ENCODE peak calls at places on chromosomes 1 and 21, in five cellular contexts. One of them, this sample, is unnamed. For H3K4me1, the result is how much of the 10 kb centered on the place peaks cover.

GRCh38 chr1:107782192-107782845 is 182.7 kb downstream of the VAV3 start:
- DNase-seq in H1: no peak
- DNase-seq in upper lobe of left lung: no peak
- DNase-seq in A549: peak
- DNase-seq in esophagus squamous epithelium: no peak
- DNase-seq in this sample: no peak

GRCh38 chr1:116982319-116983004 is 19.1 kb upstream of the CD101 start:
- DNase-seq in esophagus squamous epithelium: no peak
- DNase-seq in upper lobe of left lung: peak
- DNase-seq in H1: peak
- DNase-seq in A549: no peak
- DNase-seq in this sample: no peak

GRCh38 chr1:111739984-111740765 is 980 bp upstream of the INKA2 start:
- DNase-seq in upper lobe of left lung: peak
- DNase-seq in H1: peak
- DNase-seq in esophagus squamous epithelium: no peak
- DNase-seq in A549: peak
- DNase-seq in this sample: peak

GRCh38 chr1:30776097-30777059 is 18.8 kb upstream of the LAPTM5 start:
- DNase-seq in esophagus squamous epithelium: no peak
- DNase-seq in H1: no peak
- DNase-seq in upper lobe of left lung: no peak
- DNase-seq in A549: no peak
- DNase-seq in this sample: no peak

GRCh38 chr1:7267493-7267892 is 482.2 kb downstream of the CAMTA1 start:
- DNase-seq in A549: no peak
- DNase-seq in esophagus squamous epithelium: no peak
- DNase-seq in upper lobe of left lung: no peak
- DNase-seq in H1: peak
- DNase-seq in this sample: no peak

GRCh38 chr1:55478742-55479141 is 263.6 kb upstream of the USP24 start:
- DNase-seq in A549: peak
- DNase-seq in upper lobe of left lung: no peak
- DNase-seq in H1: no peak
- DNase-seq in esophagus squamous epithelium: no peak
- DNase-seq in this sample: no peak

GRCh38 chr21:38667466-38667865 is 138.3 kb upstream of the ETS2 start:
- DNase-seq in H1: no peak
- DNase-seq in upper lobe of left lung: no peak
- DNase-seq in A549: no peak
- DNase-seq in esophagus squamous epithelium: no peak
- DNase-seq in this sample: no peak

GRCh38 chr1:110091791-110092190 is 20.5 kb upstream of the UBL4B start:
- DNase-seq in esophagus squamous epithelium: no peak
- DNase-seq in upper lobe of left lung: no peak
- DNase-seq in A549: no peak
- DNase-seq in H1: no peak
- DNase-seq in this sample: no peak

GRCh38 chr1:26112407-26112775 is 767 bp downstream of the PDIK1L start:
- DNase-seq in H1: no peak
- DNase-seq in esophagus squamous epithelium: no peak
- DNase-seq in upper lobe of left lung: no peak
- DNase-seq in A549: no peak
- DNase-seq in this sample: no peak

GRCh38 chr1:77036560-77036959 is 169.3 kb downstream of the ST6GALNAC5 start:
- DNase-seq in esophagus squamous epithelium: no peak
- DNase-seq in H1: no peak
- DNase-seq in A549: peak
- DNase-seq in upper lobe of left lung: no peak
- DNase-seq in this sample: no peak

GRCh38 chr21:37505963-37506362 is 139.4 kb downstream of the DYRK1A start:
- DNase-seq in esophagus squamous epithelium: no peak
- DNase-seq in H1: no peak
- DNase-seq in upper lobe of left lung: peak
- DNase-seq in A549: no peak
- DNase-seq in this sample: no peak

GRCh38 chr1:221711642-221712041 is 30.2 kb downstream of the DUSP10 start:
- DNase-seq in H1: no peak
- DNase-seq in A549: no peak
- DNase-seq in upper lobe of left lung: no peak
- DNase-seq in esophagus squamous epithelium: no peak
- DNase-seq in this sample: no peak

GRCh38 chr1:153344718-153345025 is 4.0 kb downstream of the PGLYRP4 start:
- DNase-seq in upper lobe of left lung: no peak
- DNase-seq in esophagus squamous epithelium: no peak
- DNase-seq in A549: no peak
- DNase-seq in H1: peak
- DNase-seq in this sample: no peak

GRCh38 chr1:89810880-89811279 is 10.0 kb upstream of the LRRC8D start:
- DNase-seq in A549: no peak
- DNase-seq in upper lobe of left lung: no peak
- DNase-seq in esophagus squamous epithelium: no peak
- DNase-seq in H1: no peak
- DNase-seq in this sample: no peak

GRCh38 chr21:41864311-41865001 is 14.7 kb downstream of the PRDM15 start:
- DNase-seq in H1: no peak
- DNase-seq in upper lobe of left lung: no peak
- DNase-seq in A549: no peak
- DNase-seq in esophagus squamous epithelium: no peak
- DNase-seq in this sample: no peak

GRCh38 chr1:7207875-7208646 is 422.8 kb downstream of the CAMTA1 start:
- DNase-seq in esophagus squamous epithelium: no peak
- DNase-seq in A549: peak
- DNase-seq in H1: peak
- DNase-seq in upper lobe of left lung: no peak
- DNase-seq in this sample: no peak

GRCh38 chr1:28160677-28161328 is 15.7 kb downstream of the PTAFR start:
- DNase-seq in esophagus squamous epithelium: no peak
- DNase-seq in upper lobe of left lung: no peak
- DNase-seq in A549: no peak
- DNase-seq in H1: no peak
- DNase-seq in this sample: peak

GRCh38 chr1:95201905-95202304 is 32.1 kb upstream of the RWDD3 start:
- DNase-seq in upper lobe of left lung: no peak
- DNase-seq in esophagus squamous epithelium: no peak
- DNase-seq in H1: no peak
- DNase-seq in A549: no peak
- DNase-seq in this sample: no peak

GRCh38 chr1:160862151-160863061 is at the start of gene CD244:
- DNase-seq in H1: no peak
- DNase-seq in A549: no peak
- DNase-seq in upper lobe of left lung: peak
- DNase-seq in esophagus squamous epithelium: no peak
- DNase-seq in this sample: no peak

GRCh38 chr1:75328691-75329090 is 194.5 kb downstream of the LHX8 start:
- DNase-seq in upper lobe of left lung: no peak
- DNase-seq in esophagus squamous epithelium: no peak
- DNase-seq in H1: no peak
- DNase-seq in A549: no peak
- DNase-seq in this sample: no peak

GRCh38 chr1:36446261-36446660 is 4.0 kb downstream of the OSCP1 start:
- DNase-seq in esophagus squamous epithelium: no peak
- DNase-seq in upper lobe of left lung: no peak
- DNase-seq in A549: peak
- DNase-seq in H1: peak
- DNase-seq in this sample: no peak

GRCh38 chr21:17775431-17776126 is 43.6 kb downstream of the C21orf91 start:
- DNase-seq in esophagus squamous epithelium: no peak
- DNase-seq in H1: no peak
- DNase-seq in upper lobe of left lung: peak
- DNase-seq in A549: no peak
- DNase-seq in this sample: no peak

GRCh38 chr1:235919797-235920475 is 53.2 kb upstream of the LYST start:
- DNase-seq in upper lobe of left lung: no peak
- DNase-seq in H1: no peak
- DNase-seq in esophagus squamous epithelium: no peak
- DNase-seq in A549: peak
- DNase-seq in this sample: no peak

GRCh38 chr1:17979815-17980214 is 127.8 kb upstream of the IGSF21 start:
- DNase-seq in H1: no peak
- DNase-seq in A549: no peak
- DNase-seq in upper lobe of left lung: no peak
- DNase-seq in esophagus squamous epithelium: no peak
- DNase-seq in this sample: no peak

GRCh38 chr1:45332346-45332720 is 5.6 kb downstream of the HPDL start:
- DNase-seq in H1: no peak
- DNase-seq in A549: no peak
- DNase-seq in upper lobe of left lung: peak
- DNase-seq in esophagus squamous epithelium: no peak
- DNase-seq in this sample: no peak

GRCh38 chr1:119743308-119743707 is 25.4 kb downstream of the HMGCS2 start:
- DNase-seq in H1: no peak
- DNase-seq in A549: no peak
- DNase-seq in esophagus squamous epithelium: no peak
- DNase-seq in upper lobe of left lung: no peak
- DNase-seq in this sample: no peak

GRCh38 chr1:5976231-5976630 is 16.0 kb downstream of the NPHP4 start:
- DNase-seq in A549: no peak
- DNase-seq in esophagus squamous epithelium: no peak
- DNase-seq in upper lobe of left lung: no peak
- DNase-seq in H1: no peak
- DNase-seq in this sample: no peak

GRCh38 chr1:26550946-26551345 is 21.4 kb downstream of the RPS6KA1 start:
- DNase-seq in H1: no peak
- DNase-seq in upper lobe of left lung: no peak
- DNase-seq in A549: no peak
- DNase-seq in esophagus squamous epithelium: no peak
- DNase-seq in this sample: no peak

GRCh38 chr1:228846952-228847351 is 111.7 kb downstream of the RHOU start:
- DNase-seq in H1: peak
- DNase-seq in A549: no peak
- DNase-seq in upper lobe of left lung: no peak
- DNase-seq in esophagus squamous epithelium: no peak
- DNase-seq in this sample: no peak

GRCh38 chr1:78887459-78887858 is 119.1 kb downstream of the ADGRL4 start:
- DNase-seq in H1: no peak
- DNase-seq in esophagus squamous epithelium: no peak
- DNase-seq in upper lobe of left lung: no peak
- DNase-seq in A549: no peak
- DNase-seq in this sample: no peak

GRCh38 chr1:46183119-46183842 is 7.0 kb upstream of the P3R3URF start:
- DNase-seq in A549: peak
- DNase-seq in H1: no peak
- DNase-seq in upper lobe of left lung: no peak
- DNase-seq in esophagus squamous epithelium: no peak
- DNase-seq in this sample: peak

GRCh38 chr21:45128613-45129226 is 54.3 kb downstream of the ADARB1 start:
- DNase-seq in upper lobe of left lung: peak
- DNase-seq in A549: peak
- DNase-seq in esophagus squamous epithelium: no peak
- DNase-seq in H1: peak
- DNase-seq in this sample: peak
- TF ChIP-seq CTCF in upper lobe of left lung: peak
- TF ChIP-seq CTCF in A549: peak
- TF ChIP-seq CTCF in esophagus squamous epithelium: peak
- TF ChIP-seq CTCF in H1: peak
- TF ChIP-seq CTCF in this sample: peak

GRCh38 chr1:33429332-33429731 is 1.6 kb downstream of the PHC2 start:
- DNase-seq in A549: no peak
- DNase-seq in esophagus squamous epithelium: no peak
- DNase-seq in H1: no peak
- DNase-seq in upper lobe of left lung: no peak
- DNase-seq in this sample: no peak

GRCh38 chr1:33428661-33429060 is 2.2 kb downstream of the PHC2 start:
- DNase-seq in H1: no peak
- DNase-seq in esophagus squamous epithelium: no peak
- DNase-seq in upper lobe of left lung: no peak
- DNase-seq in A549: no peak
- DNase-seq in this sample: no peak

GRCh38 chr1:33429846-33430750 is 797 bp downstream of the PHC2 start:
- DNase-seq in esophagus squamous epithelium: no peak
- DNase-seq in upper lobe of left lung: no peak
- DNase-seq in A549: no peak
- DNase-seq in H1: peak
- DNase-seq in this sample: peak

GRCh38 chr1:33433509-33434362 is 2.8 kb upstream of the PHC2 start:
- DNase-seq in upper lobe of left lung: no peak
- DNase-seq in A549: peak
- DNase-seq in esophagus squamous epithelium: no peak
- DNase-seq in H1: no peak
- DNase-seq in this sample: peak

GRCh38 chr1:33430751-33431593 is at the start of gene PHC2:
- DNase-seq in A549: peak
- DNase-seq in upper lobe of left lung: peak
- DNase-seq in esophagus squamous epithelium: peak
- DNase-seq in H1: peak
- DNase-seq in this sample: peak
- TF ChIP-seq POLR2A in A549: no peak
- TF ChIP-seq POLR2A in upper lobe of left lung: no peak
- TF ChIP-seq POLR2A in esophagus squamous epithelium: no peak
- TF ChIP-seq POLR2A in H1: no peak
- TF ChIP-seq POLR2A in this sample: peak

GRCh38 chr1:209038735-209039134 is 544.8 kb upstream of the CAMK1G start:
- DNase-seq in esophagus squamous epithelium: no peak
- DNase-seq in A549: no peak
- DNase-seq in H1: no peak
- DNase-seq in upper lobe of left lung: no peak
- DNase-seq in this sample: no peak

GRCh38 chr1:209045326-209046057 is 538.0 kb upstream of the CAMK1G start:
- DNase-seq in H1: no peak
- DNase-seq in esophagus squamous epithelium: no peak
- DNase-seq in upper lobe of left lung: no peak
- DNase-seq in A549: no peak
- DNase-seq in this sample: no peak

GRCh38 chr1:209042413-209042812 is 541.1 kb upstream of the CAMK1G start:
- DNase-seq in esophagus squamous epithelium: no peak
- DNase-seq in A549: no peak
- DNase-seq in H1: no peak
- DNase-seq in upper lobe of left lung: no peak
- DNase-seq in this sample: no peak

GRCh38 chr1:209040351-209040750 is 543.2 kb upstream of the CAMK1G start:
- DNase-seq in H1: no peak
- DNase-seq in esophagus squamous epithelium: no peak
- DNase-seq in A549: no peak
- DNase-seq in upper lobe of left lung: no peak
- DNase-seq in this sample: no peak

DNA sequence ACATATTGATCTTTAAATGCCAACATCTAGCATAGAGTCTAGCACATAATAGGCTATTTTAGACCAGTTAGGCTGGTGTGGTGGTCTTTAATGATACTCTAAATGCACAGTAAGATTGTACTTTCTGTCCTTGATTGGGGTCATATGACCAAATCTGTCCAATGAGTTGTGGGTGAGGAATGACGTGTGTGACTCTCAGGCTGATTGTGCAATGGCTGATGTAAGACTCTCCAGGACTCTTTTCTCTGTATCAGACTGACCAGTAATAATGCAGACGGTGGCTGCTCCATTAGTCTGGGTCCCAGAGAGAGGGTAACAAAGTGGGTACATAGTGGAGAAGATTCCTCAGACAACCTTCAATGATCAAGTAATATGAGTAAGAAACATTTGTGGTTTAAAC is 541.6 kb upstream of the CAMK1G start:
- DNase-seq in H1: no peak
- DNase-seq in A549: no peak
- DNase-seq in upper lobe of left lung: no peak
- DNase-seq in esophagus squamous epithelium: no peak
- DNase-seq in this sample: no peak
- H3K4me1 ChIP-seq in H1: under half
- H3K4me1 ChIP-seq in A549: under half
- H3K4me1 ChIP-seq in upper lobe of left lung: under half
- H3K4me1 ChIP-seq in esophagus squamous epithelium: under half
- H3K4me1 ChIP-seq in this sample: under half

GRCh38 chr1:2038229-2038628 is 12.0 kb upstream of the PRKCZ start:
- DNase-seq in H1: no peak
- DNase-seq in esophagus squamous epithelium: no peak
- DNase-seq in upper lobe of left lung: no peak
- DNase-seq in A549: no peak
- DNase-seq in this sample: no peak
- TF ChIP-seq CTCF in H1: no peak
- TF ChIP-seq CTCF in esophagus squamous epithelium: no peak
- TF ChIP-seq CTCF in upper lobe of left lung: no peak
- TF ChIP-seq CTCF in A549: no peak
- TF ChIP-seq CTCF in this sample: no peak